ENCODE peak calls at places on chromosomes 4 and X, in four cellular contexts. One of them, this sample, is unnamed.
A peak's percentile ranks its signal among the peaks of the same experiment; 100 is the strongest.

GRCh38 chrX:103404225-103405008 is 28.1 kb downstream of the BEX3 start:
- DNase-seq in KBM-7: peak; percentile 26
- DNase-seq in choroid plexus epithelial cell: peak; percentile 94
- DNase-seq in naive thymus-derived CD4-positive, alpha-beta T cell: peak; percentile 10
- DNase-seq in this sample: no peak

GRCh38 chrX:6021316-6022091 is 207.2 kb downstream of the NLGN4X start:
- DNase-seq in naive thymus-derived CD4-positive, alpha-beta T cell: peak; percentile 27
- DNase-seq in choroid plexus epithelial cell: peak; percentile 11
- DNase-seq in KBM-7: peak; percentile 66
- DNase-seq in this sample: peak; percentile 40

GRCh38 chrX:136577562-136577961 is 45.5 kb downstream of the VGLL1 start:
- DNase-seq in naive thymus-derived CD4-positive, alpha-beta T cell: peak; percentile 72
- DNase-seq in choroid plexus epithelial cell: peak; percentile 65
- DNase-seq in KBM-7: peak; percentile 60
- DNase-seq in this sample: peak; percentile 75

GRCh38 chrX:107676559-107677378 is 48.5 kb downstream of the PRPS1 start:
- DNase-seq in choroid plexus epithelial cell: peak; percentile 97
- DNase-seq in naive thymus-derived CD4-positive, alpha-beta T cell: peak; percentile 47
- DNase-seq in KBM-7: peak; percentile 96
- DNase-seq in this sample: no peak

GRCh38 chr4:2412534-2412884 is 5.9 kb downstream of the ZFYVE28 start:
- DNase-seq in naive thymus-derived CD4-positive, alpha-beta T cell: peak; percentile 83
- DNase-seq in choroid plexus epithelial cell: no peak
- DNase-seq in KBM-7: no peak
- DNase-seq in this sample: peak; percentile 56

GRCh38 chrX:153765138-153766079 is 1.4 kb downstream of the PLXNB3 start:
- DNase-seq in KBM-7: peak; percentile 42
- DNase-seq in choroid plexus epithelial cell: peak; percentile 15
- DNase-seq in naive thymus-derived CD4-positive, alpha-beta T cell: no peak
- DNase-seq in this sample: no peak

GRCh38 chrX:84216406-84216805 is 28.4 kb upstream of the RPS6KA6 start:
- DNase-seq in KBM-7: no peak
- DNase-seq in choroid plexus epithelial cell: no peak
- DNase-seq in naive thymus-derived CD4-positive, alpha-beta T cell: no peak
- DNase-seq in this sample: no peak

GRCh38 chr4:185903205-185903604 is 91.2 kb upstream of the SORBS2 start:
- DNase-seq in naive thymus-derived CD4-positive, alpha-beta T cell: no peak
- DNase-seq in choroid plexus epithelial cell: peak; percentile 47
- DNase-seq in KBM-7: no peak
- DNase-seq in this sample: no peak

GRCh38 chr4:73984736-73985527 is 3.1 kb downstream of the PPBP start:
- DNase-seq in KBM-7: no peak
- DNase-seq in choroid plexus epithelial cell: no peak
- DNase-seq in naive thymus-derived CD4-positive, alpha-beta T cell: no peak
- DNase-seq in this sample: no peak

GRCh38 chr4:115234405-115235093 is 121.1 kb upstream of the NDST4 start:
- DNase-seq in naive thymus-derived CD4-positive, alpha-beta T cell: no peak
- DNase-seq in KBM-7: peak; percentile 72
- DNase-seq in choroid plexus epithelial cell: peak; percentile 20
- DNase-seq in this sample: peak; percentile 2

GRCh38 chr4:100421356-100421978 is 96.4 kb downstream of the EMCN start:
- DNase-seq in KBM-7: peak; percentile 28
- DNase-seq in naive thymus-derived CD4-positive, alpha-beta T cell: no peak
- DNase-seq in choroid plexus epithelial cell: peak; percentile 70
- DNase-seq in this sample: peak; percentile 5

GRCh38 chr4:68987007-68987406 is 35.4 kb upstream of the UGT2A3 start:
- DNase-seq in KBM-7: no peak
- DNase-seq in choroid plexus epithelial cell: no peak
- DNase-seq in naive thymus-derived CD4-positive, alpha-beta T cell: no peak
- DNase-seq in this sample: no peak

GRCh38 chr4:30952526-30953219 is 232.5 kb downstream of the PCDH7 start:
- DNase-seq in choroid plexus epithelial cell: no peak
- DNase-seq in KBM-7: no peak
- DNase-seq in naive thymus-derived CD4-positive, alpha-beta T cell: no peak
- DNase-seq in this sample: no peak

GRCh38 chr4:14149469-14150030 is 522.0 kb upstream of the BOD1L1 start:
- DNase-seq in choroid plexus epithelial cell: peak; percentile 13
- DNase-seq in naive thymus-derived CD4-positive, alpha-beta T cell: no peak
- DNase-seq in KBM-7: no peak
- DNase-seq in this sample: no peak

GRCh38 chr4:56681158-56681848 is at the start of gene HOPX:
- DNase-seq in choroid plexus epithelial cell: no peak
- DNase-seq in naive thymus-derived CD4-positive, alpha-beta T cell: peak; percentile 58
- DNase-seq in KBM-7: no peak
- DNase-seq in this sample: no peak

GRCh38 chrX:129144172-129145038 is 378.9 kb downstream of the SMARCA1 start:
- DNase-seq in naive thymus-derived CD4-positive, alpha-beta T cell: no peak
- DNase-seq in choroid plexus epithelial cell: no peak
- DNase-seq in KBM-7: no peak
- DNase-seq in this sample: no peak

GRCh38 chr4:13705521-13706035 is 78.1 kb upstream of the BOD1L1 start:
- DNase-seq in naive thymus-derived CD4-positive, alpha-beta T cell: no peak
- DNase-seq in choroid plexus epithelial cell: no peak
- DNase-seq in KBM-7: no peak
- DNase-seq in this sample: no peak

GRCh38 chr4:15106417-15106816 is 104.1 kb downstream of the CPEB2 start:
- DNase-seq in KBM-7: no peak
- DNase-seq in naive thymus-derived CD4-positive, alpha-beta T cell: no peak
- DNase-seq in choroid plexus epithelial cell: peak; percentile 34
- DNase-seq in this sample: no peak

GRCh38 chr4:118770741-118771187 is 65.2 kb downstream of the SEC24D start:
- DNase-seq in choroid plexus epithelial cell: peak; percentile 65
- DNase-seq in KBM-7: no peak
- DNase-seq in naive thymus-derived CD4-positive, alpha-beta T cell: no peak
- DNase-seq in this sample: no peak

GRCh38 chr4:83552924-83553323 is 17.0 kb downstream of the GPAT3 start:
- DNase-seq in naive thymus-derived CD4-positive, alpha-beta T cell: no peak
- DNase-seq in KBM-7: peak; percentile 27
- DNase-seq in choroid plexus epithelial cell: peak; percentile 72
- DNase-seq in this sample: no peak

GRCh38 chr4:74378573-74378972 is 13.6 kb downstream of the EREG start:
- DNase-seq in choroid plexus epithelial cell: peak; percentile 47
- DNase-seq in naive thymus-derived CD4-positive, alpha-beta T cell: no peak
- DNase-seq in KBM-7: no peak
- DNase-seq in this sample: no peak

GRCh38 chr4:108156391-108156790 is 12.3 kb downstream of the LEF1 start:
- DNase-seq in naive thymus-derived CD4-positive, alpha-beta T cell: no peak
- DNase-seq in KBM-7: no peak
- DNase-seq in choroid plexus epithelial cell: no peak
- DNase-seq in this sample: no peak

GRCh38 chrX:21529771-21530170 is 128.4 kb downstream of the KLHL34 start:
- DNase-seq in KBM-7: no peak
- DNase-seq in choroid plexus epithelial cell: peak; percentile 39
- DNase-seq in naive thymus-derived CD4-positive, alpha-beta T cell: no peak
- DNase-seq in this sample: no peak

GRCh38 chrX:136209016-136209738 is 42.0 kb downstream of the MAP7D3 start:
- DNase-seq in choroid plexus epithelial cell: peak; percentile 73
- DNase-seq in naive thymus-derived CD4-positive, alpha-beta T cell: peak; percentile 42
- DNase-seq in KBM-7: peak; percentile 45
- DNase-seq in this sample: no peak

GRCh38 chr4:179076865-179077264 is 1634.6 kb upstream of the AGA start:
- DNase-seq in KBM-7: no peak
- DNase-seq in choroid plexus epithelial cell: no peak
- DNase-seq in naive thymus-derived CD4-positive, alpha-beta T cell: no peak
- DNase-seq in this sample: no peak